ENCODE peak calls at places on chromosome 1, in four cellular contexts. One of them, this sample, is unnamed.

GRCh38 chr1:201359873-201360210 is 17.6 kb downstream of the TNNT2 start:
- DNase-seq in K562: no peak
- DNase-seq in HepG2: no peak
- DNase-seq in GM12878: no peak
- DNase-seq in this sample: no peak

GRCh38 chr1:20212685-20213331 is 26.5 kb upstream of the PLA2G2C start:
- DNase-seq in GM12878: no peak
- DNase-seq in HepG2: peak
- DNase-seq in K562: peak
- DNase-seq in this sample: peak

GRCh38 chr1:92425617-92426016 is 61.1 kb downstream of the GFI1 start:
- DNase-seq in K562: no peak
- DNase-seq in HepG2: no peak
- DNase-seq in GM12878: no peak
- DNase-seq in this sample: no peak

GRCh38 chr1:82091729-82092128 is 291.0 kb downstream of the ADGRL2 start:
- DNase-seq in HepG2: no peak
- DNase-seq in K562: no peak
- DNase-seq in GM12878: no peak
- DNase-seq in this sample: no peak

GRCh38 chr1:202807367-202807925 is 775 bp downstream of the KDM5B start:
- DNase-seq in HepG2: no peak
- DNase-seq in K562: peak
- DNase-seq in GM12878: no peak
- DNase-seq in this sample: peak

GRCh38 chr1:2003564-2004131 is at the start of gene CFAP74:
- DNase-seq in GM12878: no peak
- DNase-seq in K562: peak
- DNase-seq in HepG2: peak
- DNase-seq in this sample: no peak

GRCh38 chr1:209755926-209756607 is at the start of gene TRAF3IP3:
- DNase-seq in HepG2: no peak
- DNase-seq in GM12878: peak
- DNase-seq in K562: no peak
- DNase-seq in this sample: no peak

GRCh38 chr1:160767417-160768294 is 28.3 kb upstream of the LY9 start:
- DNase-seq in GM12878: peak
- DNase-seq in K562: peak
- DNase-seq in HepG2: no peak
- DNase-seq in this sample: no peak

GRCh38 chr1:235050911-235051360 is 77.7 kb downstream of the TOMM20 start:
- DNase-seq in K562: peak
- DNase-seq in HepG2: no peak
- DNase-seq in GM12878: no peak
- DNase-seq in this sample: peak

GRCh38 chr1:115099693-115100050 is 10.4 kb upstream of the TSPAN2 start:
- DNase-seq in GM12878: no peak
- DNase-seq in HepG2: no peak
- DNase-seq in K562: no peak
- DNase-seq in this sample: no peak

GRCh38 chr1:115098979-115099692 is 9.8 kb upstream of the TSPAN2 start:
- DNase-seq in GM12878: peak
- DNase-seq in K562: no peak
- DNase-seq in HepG2: no peak
- DNase-seq in this sample: peak
- TF ChIP-seq TARDBP in GM12878: no peak
- TF ChIP-seq TARDBP in K562: no peak
- TF ChIP-seq TARDBP in HepG2: no peak
- TF ChIP-seq TARDBP in this sample: no peak

GRCh38 chr1:76084029-76084627 is 9.6 kb downstream of the ST6GALNAC3 start:
- DNase-seq in K562: no peak
- DNase-seq in HepG2: no peak
- DNase-seq in GM12878: no peak
- DNase-seq in this sample: no peak

GRCh38 chr1:76082084-76082483 is 7.5 kb downstream of the ST6GALNAC3 start:
- DNase-seq in GM12878: no peak
- DNase-seq in K562: no peak
- DNase-seq in HepG2: no peak
- DNase-seq in this sample: no peak

GRCh38 chr1:76083189-76083588 is 8.6 kb downstream of the ST6GALNAC3 start:
- DNase-seq in K562: no peak
- DNase-seq in HepG2: no peak
- DNase-seq in GM12878: no peak
- DNase-seq in this sample: no peak

GRCh38 chr1:76079475-76080227 is 5.1 kb downstream of the ST6GALNAC3 start:
- DNase-seq in GM12878: no peak
- DNase-seq in K562: no peak
- DNase-seq in HepG2: no peak
- DNase-seq in this sample: no peak

GRCh38 chr1:76080552-76081093 is 6.1 kb downstream of the ST6GALNAC3 start:
- DNase-seq in GM12878: no peak
- DNase-seq in HepG2: no peak
- DNase-seq in K562: no peak
- DNase-seq in this sample: no peak
- TF ChIP-seq FOXK2 in GM12878: no peak
- TF ChIP-seq FOXK2 in HepG2: no peak
- TF ChIP-seq FOXK2 in K562: no peak
- TF ChIP-seq FOXK2 in this sample: no peak

GRCh38 chr1:7719468-7720104 is 51.5 kb upstream of the VAMP3 start:
- DNase-seq in HepG2: no peak
- DNase-seq in GM12878: no peak
- DNase-seq in K562: no peak
- DNase-seq in this sample: no peak
- TF ChIP-seq SP1 in HepG2: no peak
- TF ChIP-seq SP1 in GM12878: no peak
- TF ChIP-seq SP1 in K562: no peak
- TF ChIP-seq SP1 in this sample: no peak

DNA sequence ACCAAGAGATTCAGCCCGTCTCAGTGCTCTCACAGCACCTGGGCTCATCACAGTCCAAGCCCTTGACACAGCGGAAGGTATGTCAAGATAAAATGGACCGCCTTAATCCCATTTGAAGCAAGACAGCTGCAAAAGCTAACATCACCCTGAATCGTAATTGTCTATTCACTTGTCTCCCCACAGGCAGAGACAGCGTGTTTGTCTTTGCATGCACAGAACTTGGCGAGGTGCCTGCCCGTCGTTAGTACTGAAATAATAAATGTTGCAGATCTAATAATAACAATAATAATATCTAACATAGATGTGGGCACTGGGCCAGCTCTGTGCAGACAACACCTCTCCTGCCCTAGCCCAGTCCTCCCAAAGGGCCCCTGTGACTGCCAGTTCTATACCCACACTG is 271.7 kb downstream of the NPHP4 start:
- DNase-seq in K562: no peak
- DNase-seq in HepG2: no peak
- DNase-seq in GM12878: no peak
- DNase-seq in this sample: no peak
- TF ChIP-seq TARDBP in K562: no peak
- TF ChIP-seq TARDBP in HepG2: no peak
- TF ChIP-seq TARDBP in GM12878: no peak
- TF ChIP-seq TARDBP in this sample: no peak

GRCh38 chr1:156160744-156161181 is 7.4 kb downstream of the SEMA4A start:
- DNase-seq in K562: peak
- DNase-seq in GM12878: no peak
- DNase-seq in HepG2: no peak
- DNase-seq in this sample: peak

GRCh38 chr1:156157506-156157905 is 4.1 kb downstream of the SEMA4A start:
- DNase-seq in K562: no peak
- DNase-seq in HepG2: no peak
- DNase-seq in GM12878: peak
- DNase-seq in this sample: no peak

GRCh38 chr1:156162430-156163037 is 9.1 kb downstream of the SEMA4A start:
- DNase-seq in GM12878: no peak
- DNase-seq in HepG2: no peak
- DNase-seq in K562: no peak
- DNase-seq in this sample: no peak

GRCh38 chr1:156157974-156158373 is 4.6 kb downstream of the SEMA4A start:
- DNase-seq in GM12878: no peak
- DNase-seq in K562: no peak
- DNase-seq in HepG2: no peak
- DNase-seq in this sample: no peak

GRCh38 chr1:156160000-156160743 is 6.8 kb downstream of the SEMA4A start:
- DNase-seq in K562: no peak
- DNase-seq in GM12878: no peak
- DNase-seq in HepG2: no peak
- DNase-seq in this sample: no peak
- TF ChIP-seq FOXK2 in K562: no peak
- TF ChIP-seq FOXK2 in GM12878: no peak
- TF ChIP-seq FOXK2 in HepG2: no peak
- TF ChIP-seq FOXK2 in this sample: no peak

GRCh38 chr1:193058529-193059281 is 455 bp downstream of the UCHL5 start:
- DNase-seq in HepG2: peak
- DNase-seq in K562: peak
- DNase-seq in GM12878: peak
- DNase-seq in this sample: peak

GRCh38 chr1:193059282-193060225 is at the start of the genes RO60 and UCHL5:
- DNase-seq in GM12878: peak
- DNase-seq in K562: peak
- DNase-seq in HepG2: peak
- DNase-seq in this sample: peak

DNA sequence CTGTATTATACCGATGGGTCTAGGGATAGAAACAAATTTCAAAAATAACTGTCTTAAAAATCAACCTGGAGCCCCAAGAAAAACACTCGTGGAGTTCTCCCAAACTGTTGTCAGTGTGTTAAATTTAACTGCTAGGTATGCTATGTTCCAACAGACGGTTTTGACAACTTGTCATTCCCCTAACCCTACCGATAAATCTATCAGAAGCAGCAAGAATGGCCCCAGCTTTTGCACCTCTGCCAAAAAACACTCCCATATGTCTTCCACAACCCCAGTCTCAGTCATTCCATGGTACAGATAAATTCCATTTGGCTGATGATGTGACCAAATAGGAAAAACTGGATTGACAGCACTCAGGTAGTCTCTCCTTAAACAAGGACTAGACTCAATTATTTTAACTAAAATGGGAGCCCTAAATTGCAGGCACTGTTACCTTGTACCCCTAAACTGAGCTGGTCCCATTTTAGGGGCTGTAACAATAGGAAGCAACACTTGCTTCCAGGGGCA is 4.9 kb downstream of the UCHL5 start:
- DNase-seq in K562: no peak
- DNase-seq in HepG2: no peak
- DNase-seq in GM12878: no peak
- DNase-seq in this sample: no peak
- TF ChIP-seq SP1 in K562: no peak
- TF ChIP-seq SP1 in HepG2: no peak
- TF ChIP-seq SP1 in GM12878: no peak
- TF ChIP-seq SP1 in this sample: no peak

GRCh38 chr1:17020502-17020901 is 8.8 kb upstream of the ATP13A2 start:
- DNase-seq in GM12878: no peak
- DNase-seq in K562: no peak
- DNase-seq in HepG2: no peak
- DNase-seq in this sample: no peak
- TF ChIP-seq TARDBP in GM12878: no peak
- TF ChIP-seq TARDBP in K562: no peak
- TF ChIP-seq TARDBP in HepG2: no peak
- TF ChIP-seq TARDBP in this sample: no peak

GRCh38 chr1:14848621-14849020 is 250.1 kb downstream of the KAZN start:
- DNase-seq in K562: no peak
- DNase-seq in GM12878: no peak
- DNase-seq in HepG2: no peak
- DNase-seq in this sample: no peak
- TF ChIP-seq FOXK2 in K562: no peak
- TF ChIP-seq FOXK2 in GM12878: no peak
- TF ChIP-seq FOXK2 in HepG2: no peak
- TF ChIP-seq FOXK2 in this sample: no peak